ENCODE peak calls at places on chromosome 9, in eight cellular contexts. H, U, L, P, B, Z, X and D are unnamed samples.

GRCh38 chr9:79026311-79026710 is 545.5 kb upstream of the TLE4 start:
- DNase-seq in H (no peak), U (no peak), L (peak; percentile 2), P (no peak), B (no peak), Z (no peak), X (no peak), D (no peak)

GRCh38 chr9:112239284-112239683 is 64.2 kb upstream of the SUSD1 start:
- DNase-seq in H (no peak), U (no peak), L (no peak), P (no peak), B (no peak), Z (no peak), X (no peak), D (no peak)

GRCh38 chr9:96006961-96007360 is 131.5 kb downstream of the ERCC6L2 start:
- DNase-seq in H (no peak), U (no peak), L (no peak), P (no peak), B (no peak), Z (no peak), X (no peak), D (no peak)

GRCh38 chr9:99635032-99635431 is 186.7 kb upstream of the NR4A3 start:
- DNase-seq in H (no peak), U (no peak), L (no peak), P (no peak), B (no peak), Z (no peak), X (no peak), D (no peak)

GRCh38 chr9:92385953-92386352 is 18.4 kb downstream of the OGN start:
- DNase-seq in H (no peak), U (no peak), L (no peak), P (no peak), B (no peak), Z (no peak), X (no peak), D (no peak)

GRCh38 chr9:97696025-97696822 is 916 bp downstream of the XPA start:
- DNase-seq in H (no peak), U (no peak), L (peak; percentile 69), P (no peak), B (no peak), Z (no peak), X (no peak), D (peak; percentile 29)

GRCh38 chr9:119332522-119332921 is 36.7 kb downstream of the BRINP1 start:
- DNase-seq in H (no peak), U (no peak), L (no peak), P (no peak), B (no peak), Z (no peak), X (no peak), D (no peak)

GRCh38 chr9:109064963-109065701 is 51.8 kb upstream of the CTNNAL1 start:
- DNase-seq in H (no peak), U (no peak), L (no peak), P (no peak), B (peak; percentile 30), Z (no peak), X (no peak), D (no peak)

GRCh38 chr9:92138157-92138959 is 23.1 kb upstream of the SPTLC1 start:
- DNase-seq in H (peak; percentile 68), U (no peak), L (peak; percentile 46), P (peak; percentile 67), B (peak; percentile 87), Z (no peak), X (peak; percentile 77), D (peak; percentile 57)

GRCh38 chr9:98121096-98121495 is 2.1 kb upstream of the TRIM14 start:
- DNase-seq in H (peak; percentile 53), U (no peak), L (peak; percentile 8), P (no peak), B (no peak), Z (no peak), X (no peak), D (no peak)

GRCh38 chr9:16001856-16002255 is 449.0 kb downstream of the CCDC171 start:
- DNase-seq in H (no peak), U (no peak), L (no peak), P (no peak), B (no peak), Z (no peak), X (no peak), D (no peak)

GRCh38 chr9:27371382-27371781 is 74.4 kb upstream of the EQTN start:
- DNase-seq in H (no peak), U (no peak), L (no peak), P (no peak), B (peak; percentile 74), Z (no peak), X (no peak), D (no peak)